ENCODE peak calls at places on chromosomes 16 and 17, in ten cellular contexts. I is cardiac fibroblast; G is NCI-H1930; N is uterus; P is stimulated activated CD4-positive, alpha-beta T cell treated with anti-CD3 and anti-CD28 coated beads, Interleukin-2, amount 100 ng/mL, for 24 hours; Q is ACHN; E is T47D; D is activated CD4-positive, alpha-beta T cell treated with anti-CD3 and anti-CD28 coated beads, Interleukin-2, amount 50 U/mL, for 1 hour; O is H4; L is transverse colon. Y is an unnamed sample.

GRCh38 chr16:28879261-28879840 is 1.1 kb downstream of the ATP2A1 start:
- DNase-seq in I (no peak), G (no peak), N (no peak), P (no peak), Q (no peak), E (no peak), D (no peak), O (no peak), L (peak; percentile 22), Y (no peak)

GRCh38 chr16:24993722-24994686 is 21.2 kb downstream of the ARHGAP17 start:
- DNase-seq in I (peak; percentile 92), G (no peak), N (no peak), P (no peak), Q (peak; percentile 96), E (no peak), D (no peak), O (peak; percentile 83), L (peak; percentile 59), Y (no peak)

GRCh38 chr16:14303182-14303618 is 232.1 kb downstream of the MRTFB start:
- DNase-seq in I (no peak), G (no peak), N (no peak), P (no peak), Q (peak; percentile 44), E (no peak), D (no peak), O (no peak), L (no peak), Y (no peak)

GRCh38 chr17:36529121-36529520 is 5.5 kb downstream of the MYO19 start:
- DNase-seq in I (peak; percentile 65), G (no peak), N (no peak), P (no peak), Q (peak; percentile 44), E (no peak), D (no peak), O (no peak), L (no peak), Y (no peak)

GRCh38 chr17:10785295-10785694 is 18.6 kb downstream of the TMEM238L start:
- DNase-seq in I (no peak), G (no peak), N (no peak), P (no peak), Q (no peak), E (no peak), D (no peak), O (no peak), L (no peak), Y (no peak)

GRCh38 chr17:45672301-45672700 is 111.8 kb upstream of the CRHR1 start:
- DNase-seq in I (no peak), G (peak; percentile 2), N (no peak), P (no peak), Q (no peak), E (no peak), D (no peak), O (no peak), L (no peak), Y (no peak)

GRCh38 chr16:48592839-48593429 is 17.0 kb downstream of the N4BP1 start:
- DNase-seq in I (peak; percentile 26), G (no peak), N (no peak), P (no peak), Q (peak; percentile 25), E (no peak), D (no peak), O (no peak), L (no peak), Y (no peak)

GRCh38 chr17:78263063-78263735 is 31.8 kb downstream of the TMEM235 start:
- DNase-seq in I (no peak), G (no peak), N (no peak), P (no peak), Q (no peak), E (peak; percentile 73), D (no peak), O (no peak), L (peak; percentile 50), Y (no peak)

GRCh38 chr17:30230596-30231125 is 4.8 kb downstream of the SLC6A4 start:
- DNase-seq in I (peak; percentile 22), G (no peak), N (no peak), P (no peak), Q (no peak), E (no peak), D (no peak), O (no peak), L (no peak), Y (no peak)

GRCh38 chr16:1474047-1474446 is 781 bp downstream of the CLCN7 start:
- DNase-seq in I (peak; percentile 10), G (no peak), N (no peak), P (no peak), Q (no peak), E (peak; percentile 26), D (no peak), O (no peak), L (no peak), Y (no peak)

GRCh38 chr17:15249487-15249886 is 15.6 kb downstream of the PMP22 start:
- DNase-seq in I (no peak), G (no peak), N (no peak), P (no peak), Q (no peak), E (no peak), D (no peak), O (no peak), L (no peak), Y (no peak)

GRCh38 chr17:81566461-81567126 is 14.4 kb upstream of the FAAP100 start:
- DNase-seq in I (peak; percentile 97), G (no peak), N (peak; percentile 86), P (no peak), Q (peak; percentile 95), E (peak; percentile 63), D (no peak), O (peak; percentile 83), L (peak; percentile 73), Y (no peak)

GRCh38 chr16:88314991-88315542 is 67.7 kb upstream of the ZNF469 start:
- DNase-seq in I (no peak), G (no peak), N (no peak), P (no peak), Q (no peak), E (no peak), D (no peak), O (no peak), L (no peak), Y (no peak)

GRCh38 chr17:66462010-66462409 is 159.6 kb downstream of the PRKCA start:
- DNase-seq in I (no peak), G (no peak), N (no peak), P (no peak), Q (no peak), E (no peak), D (no peak), O (no peak), L (peak; percentile 50), Y (no peak)

Y was measured in activated naive CD8-positive, alpha-beta T cell treated with anti-CD3 and anti-CD28 coated beads for 36 hours.